ENCODE peak calls at places on chromosome 5, in six cellular contexts. One of them, this sample, is unnamed.

GRCh38 chr5:176816043-176816745 is 5.8 kb downstream of the UNC5A start:
- DNase-seq in IMR-90: no peak
- DNase-seq in A549: no peak
- DNase-seq in K562: no peak
- DNase-seq in HepG2: no peak
- DNase-seq in H1: no peak
- DNase-seq in this sample: no peak

GRCh38 chr5:673140-673836 is 19.9 kb downstream of the TPPP start:
- DNase-seq in IMR-90: no peak
- DNase-seq in A549: no peak
- DNase-seq in K562: no peak
- DNase-seq in HepG2: no peak
- DNase-seq in H1: no peak
- DNase-seq in this sample: no peak

GRCh38 chr5:169805527-169805934 is 168.5 kb downstream of the DOCK2 start:
- DNase-seq in IMR-90: peak
- DNase-seq in A549: no peak
- DNase-seq in K562: peak
- DNase-seq in HepG2: no peak
- DNase-seq in H1: no peak
- DNase-seq in this sample: no peak

GRCh38 chr5:115460476-115460875 is 84.1 kb downstream of the FEM1C start:
- DNase-seq in IMR-90: peak
- DNase-seq in A549: peak
- DNase-seq in K562: no peak
- DNase-seq in HepG2: no peak
- DNase-seq in H1: no peak
- DNase-seq in this sample: peak

GRCh38 chr5:149265559-149265958 is 6.1 kb upstream of the AFAP1L1 start:
- DNase-seq in IMR-90: peak
- DNase-seq in A549: peak
- DNase-seq in K562: no peak
- DNase-seq in HepG2: no peak
- DNase-seq in H1: no peak
- DNase-seq in this sample: no peak

GRCh38 chr5:69050214-69050613 is 43.6 kb upstream of the SLC30A5 start:
- DNase-seq in IMR-90: no peak
- DNase-seq in A549: no peak
- DNase-seq in K562: no peak
- DNase-seq in HepG2: peak
- DNase-seq in H1: no peak
- DNase-seq in this sample: no peak

GRCh38 chr5:141654298-141654697 is 3.1 kb upstream of the FCHSD1 start:
- DNase-seq in IMR-90: peak
- DNase-seq in A549: no peak
- DNase-seq in K562: no peak
- DNase-seq in HepG2: no peak
- DNase-seq in H1: no peak
- DNase-seq in this sample: no peak

GRCh38 chr5:148864113-148864841 is 37.9 kb downstream of the ADRB2 start:
- DNase-seq in IMR-90: peak
- DNase-seq in A549: no peak
- DNase-seq in K562: no peak
- DNase-seq in HepG2: no peak
- DNase-seq in H1: no peak
- DNase-seq in this sample: no peak

GRCh38 chr5:2020730-2021129 is 138.0 kb upstream of the IRX4 start:
- DNase-seq in IMR-90: no peak
- DNase-seq in A549: no peak
- DNase-seq in K562: no peak
- DNase-seq in HepG2: no peak
- DNase-seq in H1: no peak
- DNase-seq in this sample: no peak

GRCh38 chr5:150624334-150625163 is 15.9 kb upstream of the SYNPO start:
- DNase-seq in IMR-90: no peak
- DNase-seq in A549: peak
- DNase-seq in K562: peak
- DNase-seq in HepG2: no peak
- DNase-seq in H1: no peak
- DNase-seq in this sample: no peak

GRCh38 chr5:57887851-57888621 is 405.4 kb upstream of the ACTBL2 start:
- DNase-seq in IMR-90: peak
- DNase-seq in A549: peak
- DNase-seq in K562: peak
- DNase-seq in HepG2: peak
- DNase-seq in H1: no peak
- DNase-seq in this sample: peak

GRCh38 chr5:76125888-76126287 is 42.7 kb downstream of the SV2C start:
- DNase-seq in IMR-90: no peak
- DNase-seq in A549: no peak
- DNase-seq in K562: no peak
- DNase-seq in HepG2: no peak
- DNase-seq in H1: no peak
- DNase-seq in this sample: no peak

GRCh38 chr5:15516486-15516885 is 16.5 kb downstream of the FBXL7 start:
- DNase-seq in IMR-90: no peak
- DNase-seq in A549: no peak
- DNase-seq in K562: no peak
- DNase-seq in HepG2: no peak
- DNase-seq in H1: no peak
- DNase-seq in this sample: no peak

GRCh38 chr5:100682625-100683024 is 147.5 kb downstream of the FAM174A start:
- DNase-seq in IMR-90: no peak
- DNase-seq in A549: no peak
- DNase-seq in K562: no peak
- DNase-seq in HepG2: no peak
- DNase-seq in H1: no peak
- DNase-seq in this sample: no peak

DNA sequence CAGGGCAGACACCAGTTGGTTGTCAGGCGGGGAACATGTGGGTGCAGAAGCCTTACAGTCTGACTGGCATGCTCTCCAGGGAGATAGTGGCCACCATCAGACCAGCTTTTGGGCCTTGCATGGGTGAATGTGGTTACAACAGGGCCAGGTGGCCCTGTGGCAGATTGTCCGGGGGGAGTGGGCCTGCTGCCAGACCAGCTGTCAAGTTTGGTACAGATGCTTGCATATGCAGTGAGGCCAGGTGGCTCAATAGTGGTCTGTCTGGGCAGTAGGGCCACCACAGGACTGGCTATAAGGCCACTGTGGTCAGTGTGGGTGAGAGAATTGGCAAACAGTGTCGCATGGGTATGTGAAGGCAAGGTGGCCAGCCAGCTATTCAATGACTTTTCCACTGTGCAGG is 148.7 kb downstream of the FAM174A start:
- DNase-seq in IMR-90: no peak
- DNase-seq in A549: no peak
- DNase-seq in K562: no peak
- DNase-seq in HepG2: no peak
- DNase-seq in H1: no peak
- DNase-seq in this sample: no peak
- TF ChIP-seq CEBPB in IMR-90: no peak
- TF ChIP-seq CEBPB in A549: no peak
- TF ChIP-seq CEBPB in K562: no peak
- TF ChIP-seq CEBPB in HepG2: no peak
- TF ChIP-seq CEBPB in H1: no peak
- TF ChIP-seq CEBPB in this sample: no peak

DNA sequence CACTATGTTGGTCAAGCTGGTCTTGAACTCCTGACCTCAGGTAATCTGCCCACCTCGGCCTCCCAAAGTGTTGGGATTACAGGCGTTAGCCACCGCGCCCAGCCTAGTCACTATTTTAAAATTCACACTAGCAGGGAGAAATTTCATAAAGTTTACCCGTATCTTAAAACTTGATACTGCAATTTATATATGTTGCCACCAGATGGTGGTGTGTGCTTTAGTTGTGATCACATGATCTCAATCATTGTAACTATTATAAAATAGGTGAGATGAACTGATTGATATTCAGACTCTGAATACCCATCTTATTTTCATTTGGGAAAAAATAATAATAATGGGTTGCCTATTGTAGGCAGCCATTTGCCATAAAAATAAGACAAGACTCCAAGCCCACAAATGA is 1330.4 kb upstream of the WWC1 start:
- DNase-seq in IMR-90: peak
- DNase-seq in A549: no peak
- DNase-seq in K562: no peak
- DNase-seq in HepG2: no peak
- DNase-seq in H1: no peak
- DNase-seq in this sample: no peak
- TF ChIP-seq CEBPB in IMR-90: no peak
- TF ChIP-seq CEBPB in A549: no peak
- TF ChIP-seq CEBPB in K562: no peak
- TF ChIP-seq CEBPB in HepG2: no peak
- TF ChIP-seq CEBPB in H1: no peak
- TF ChIP-seq CEBPB in this sample: no peak

GRCh38 chr5:53071738-53072137 is 37.8 kb downstream of the MOCS2 start:
- DNase-seq in IMR-90: peak
- DNase-seq in A549: no peak
- DNase-seq in K562: no peak
- DNase-seq in HepG2: no peak
- DNase-seq in H1: no peak
- DNase-seq in this sample: no peak

GRCh38 chr5:53069626-53070025 is 39.9 kb downstream of the MOCS2 start:
- DNase-seq in IMR-90: peak
- DNase-seq in A549: no peak
- DNase-seq in K562: no peak
- DNase-seq in HepG2: no peak
- DNase-seq in H1: no peak
- DNase-seq in this sample: no peak

GRCh38 chr5:53071298-53071697 is 38.3 kb downstream of the MOCS2 start:
- DNase-seq in IMR-90: no peak
- DNase-seq in A549: no peak
- DNase-seq in K562: no peak
- DNase-seq in HepG2: no peak
- DNase-seq in H1: no peak
- DNase-seq in this sample: no peak

GRCh38 chr5:53076014-53076413 is 33.5 kb downstream of the MOCS2 start:
- DNase-seq in IMR-90: no peak
- DNase-seq in A549: no peak
- DNase-seq in K562: no peak
- DNase-seq in HepG2: no peak
- DNase-seq in H1: no peak
- DNase-seq in this sample: no peak

GRCh38 chr5:53073349-53073748 is 36.2 kb downstream of the MOCS2 start:
- DNase-seq in IMR-90: peak
- DNase-seq in A549: no peak
- DNase-seq in K562: no peak
- DNase-seq in HepG2: no peak
- DNase-seq in H1: no peak
- DNase-seq in this sample: no peak
- TF ChIP-seq CEBPB in IMR-90: no peak
- TF ChIP-seq CEBPB in A549: no peak
- TF ChIP-seq CEBPB in K562: no peak
- TF ChIP-seq CEBPB in HepG2: no peak
- TF ChIP-seq CEBPB in H1: no peak
- TF ChIP-seq CEBPB in this sample: no peak

GRCh38 chr5:168472329-168472728 is 13.9 kb upstream of the RARS1 start:
- DNase-seq in IMR-90: peak
- DNase-seq in A549: no peak
- DNase-seq in K562: peak
- DNase-seq in HepG2: no peak
- DNase-seq in H1: no peak
- DNase-seq in this sample: no peak
- TF ChIP-seq CEBPB in IMR-90: peak
- TF ChIP-seq CEBPB in A549: no peak
- TF ChIP-seq CEBPB in K562: no peak
- TF ChIP-seq CEBPB in HepG2: no peak
- TF ChIP-seq CEBPB in H1: no peak
- TF ChIP-seq CEBPB in this sample: no peak

DNA sequence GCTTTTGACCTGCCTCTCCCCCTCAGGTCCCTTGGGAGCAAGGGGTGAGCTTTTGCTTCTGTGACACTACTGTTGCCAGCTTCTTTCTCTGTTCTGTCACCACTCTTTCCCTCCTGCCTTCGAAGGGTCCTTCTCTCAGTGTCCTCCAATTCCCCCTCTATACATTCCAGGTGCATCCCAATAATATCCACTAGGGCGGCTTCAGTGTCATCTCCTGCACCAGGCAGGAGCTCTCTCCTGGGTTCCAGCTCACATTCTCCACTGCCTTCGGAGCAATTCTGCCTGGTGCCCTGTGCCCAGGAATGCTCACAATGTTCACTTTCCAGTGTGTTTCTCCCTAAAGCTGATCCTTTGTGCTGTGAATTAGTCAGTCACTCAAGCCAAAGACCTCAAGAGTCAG is 83.9 kb upstream of the CXCL14 start:
- DNase-seq in IMR-90: no peak
- DNase-seq in A549: no peak
- DNase-seq in K562: no peak
- DNase-seq in HepG2: no peak
- DNase-seq in H1: no peak
- DNase-seq in this sample: no peak
- TF ChIP-seq CEBPB in IMR-90: no peak
- TF ChIP-seq CEBPB in A549: no peak
- TF ChIP-seq CEBPB in K562: no peak
- TF ChIP-seq CEBPB in HepG2: no peak
- TF ChIP-seq CEBPB in H1: no peak
- TF ChIP-seq CEBPB in this sample: no peak

GRCh38 chr5:6820851-6821479 is 107.7 kb downstream of the TENT4A start:
- DNase-seq in IMR-90: no peak
- DNase-seq in A549: peak
- DNase-seq in K562: peak
- DNase-seq in HepG2: peak
- DNase-seq in H1: peak
- DNase-seq in this sample: peak
- TF ChIP-seq CEBPB in IMR-90: no peak
- TF ChIP-seq CEBPB in A549: no peak
- TF ChIP-seq CEBPB in K562: no peak
- TF ChIP-seq CEBPB in HepG2: no peak
- TF ChIP-seq CEBPB in H1: no peak
- TF ChIP-seq CEBPB in this sample: no peak

DNA sequence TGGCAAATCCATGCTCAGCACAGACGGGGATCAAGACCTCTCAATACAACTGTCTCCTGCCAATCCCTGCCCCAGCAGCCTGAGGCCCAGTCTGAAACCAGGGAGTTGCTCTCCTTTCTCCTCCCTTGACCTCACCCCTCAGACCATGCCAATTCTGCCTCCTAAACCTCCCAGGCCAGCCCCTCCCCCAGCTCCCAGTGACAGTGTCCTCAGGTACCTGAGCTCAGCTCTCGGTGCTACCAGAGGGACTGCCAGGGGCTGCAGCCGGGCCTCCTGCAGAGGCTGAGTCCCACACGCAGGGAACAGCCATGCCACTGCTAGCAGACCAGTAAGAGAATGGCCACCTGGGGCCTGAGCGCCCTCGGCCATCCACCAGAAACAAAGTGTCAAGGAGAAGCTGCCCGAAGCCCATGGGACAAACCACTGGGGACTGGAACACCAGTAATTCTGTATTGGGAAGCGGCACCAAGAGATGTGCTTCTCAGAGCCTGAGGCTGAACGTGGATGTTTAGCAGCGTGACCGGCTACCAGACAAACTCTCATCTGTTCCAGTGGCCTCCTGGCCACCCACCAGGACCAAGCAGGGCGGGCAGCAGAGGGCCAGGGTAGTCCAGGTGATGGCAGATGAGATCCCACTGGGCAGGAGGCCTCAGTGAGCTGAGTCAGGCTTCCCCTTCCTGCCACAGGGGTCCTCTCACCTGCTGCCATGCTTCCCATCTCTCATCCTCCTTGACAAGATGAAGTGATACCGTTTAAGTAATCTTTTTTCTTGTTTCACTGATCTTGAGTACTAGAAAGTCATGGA is 557 bp upstream of the IL3 start:
- DNase-seq in IMR-90: no peak
- DNase-seq in A549: no peak
- DNase-seq in K562: no peak
- DNase-seq in HepG2: no peak
- DNase-seq in H1: no peak
- DNase-seq in this sample: no peak
- TF ChIP-seq CEBPB in IMR-90: no peak
- TF ChIP-seq CEBPB in A549: no peak
- TF ChIP-seq CEBPB in K562: no peak
- TF ChIP-seq CEBPB in HepG2: no peak
- TF ChIP-seq CEBPB in H1: no peak
- TF ChIP-seq CEBPB in this sample: no peak

This sample was measured in HCT116.